ENCODE peak calls at places on chromosomes 5 and 9, in four cellular contexts. V, N, I and O are unnamed samples.

GRCh38 chr5:22852807-22853670 is at the start of gene CDH12:
- DNase-seq in V (no peak), N (no peak), I (no peak), O (no peak)

GRCh38 chr9:129549684-129550083 is 71.2 kb downstream of the C9orf50 start:
- DNase-seq in V (peak), N (no peak), I (no peak), O (peak)

GRCh38 chr9:98132806-98133631 is 14.0 kb upstream of the TRIM14 start:
- DNase-seq in V (no peak), N (no peak), I (no peak), O (no peak)

GRCh38 chr9:131639771-131640437 is 94.6 kb downstream of the PRRT1B start:
- DNase-seq in V (no peak), N (no peak), I (no peak), O (no peak)

GRCh38 chr5:110262754-110263153 is 463.7 kb downstream of the TMEM232 start:
- DNase-seq in V (no peak), N (no peak), I (no peak), O (no peak)

GRCh38 chr9:78029601-78030552 is 1.7 kb downstream of the GNAQ start:
- DNase-seq in V (peak), N (no peak), I (no peak), O (no peak)

GRCh38 chr5:175683921-175684320 is 26.1 kb downstream of the HRH2 start:
- DNase-seq in V (no peak), N (no peak), I (no peak), O (no peak)

GRCh38 chr5:163444526-163444925 is 7.1 kb downstream of the CCNG1 start:
- DNase-seq in V (no peak), N (no peak), I (no peak), O (no peak)

GRCh38 chr9:127777368-127777960 is 1.0 kb downstream of the SH2D3C start:
- DNase-seq in V (no peak), N (no peak), I (no peak), O (no peak)

GRCh38 chr9:13569706-13570423 is 290.4 kb upstream of the MPDZ start:
- DNase-seq in V (no peak), N (no peak), I (no peak), O (no peak)

GRCh38 chr9:13567833-13568232 is 288.3 kb upstream of the MPDZ start:
- DNase-seq in V (no peak), N (no peak), I (no peak), O (no peak)

GRCh38 chr9:13570521-13570974 is 291.1 kb upstream of the MPDZ start:
- DNase-seq in V (no peak), N (no peak), I (no peak), O (no peak)

GRCh38 chr9:13568446-13568845 is 289.0 kb upstream of the MPDZ start:
- DNase-seq in V (no peak), N (no peak), I (no peak), O (no peak)

GRCh38 chr9:13568851-13569618 is 289.5 kb upstream of the MPDZ start:
- DNase-seq in V (no peak), N (no peak), I (no peak), O (no peak)
- TF ChIP-seq PBX3 in V (no peak), N (no peak), I (no peak), O (no peak)

GRCh38 chr5:137300411-137301240 is 198.5 kb downstream of the SPOCK1 start:
- DNase-seq in V (no peak), N (no peak), I (no peak), O (no peak)
- TF ChIP-seq PBX3 in V (no peak), N (no peak), I (no peak), O (no peak)

GRCh38 chr5:138078006-138078643 is 5.7 kb upstream of the WNT8A start:
- DNase-seq in V (no peak), N (no peak), I (no peak), O (no peak)

GRCh38 chr5:138083702-138084101 is at the start of gene WNT8A:
- DNase-seq in V (no peak), N (no peak), I (no peak), O (no peak)

GRCh38 chr5:138077064-138077696 is 6.7 kb upstream of the WNT8A start:
- DNase-seq in V (peak), N (no peak), I (peak), O (peak)

GRCh38 chr5:138082033-138082432 is 1.8 kb upstream of the WNT8A start:
- DNase-seq in V (no peak), N (no peak), I (peak), O (no peak)
- TF ChIP-seq PBX3 in V (no peak), N (no peak), I (no peak), O (no peak)

GRCh38 chr5:71802673-71803072 is 83.6 kb downstream of the CARTPT start:
- DNase-seq in V (no peak), N (no peak), I (no peak), O (no peak)
- TF ChIP-seq PBX3 in V (no peak), N (no peak), I (no peak), O (no peak)

GRCh38 chr5:83564069-83564749 is 92.7 kb downstream of the VCAN start:
- DNase-seq in V (peak), N (no peak), I (peak), O (peak)
- TF ChIP-seq PBX3 in V (no peak), N (no peak), I (no peak), O (no peak)

DNA sequence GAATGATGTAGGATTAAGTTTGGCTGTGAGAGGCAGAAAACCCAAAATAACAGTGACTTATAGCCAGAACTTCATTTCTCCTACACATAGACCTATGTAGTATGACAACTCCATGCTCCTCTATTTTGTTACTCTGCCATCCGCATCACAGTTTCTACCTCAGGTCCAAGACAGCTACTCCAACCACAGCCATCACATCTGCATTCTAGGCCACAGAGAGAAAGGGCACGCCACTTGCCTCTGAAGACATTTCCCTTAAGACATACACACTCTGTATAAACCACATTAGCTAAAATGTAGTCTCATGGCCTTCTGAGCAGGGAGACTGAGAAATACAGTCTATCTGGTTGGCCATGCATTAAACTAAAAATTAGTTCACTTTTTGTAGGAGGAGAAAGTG is 10.0 kb downstream of the SPINK4 start:
- DNase-seq in V (no peak), N (no peak), I (no peak), O (no peak)
- TF ChIP-seq PBX3 in V (no peak), N (no peak), I (no peak), O (no peak)

GRCh38 chr5:60944904-60945759 is at the start of the genes ERCC8 and NDUFAF2:
- DNase-seq in V (peak), N (peak), I (peak), O (peak)

GRCh38 chr5:60948738-60949137 is 3.7 kb downstream of the NDUFAF2 start:
- DNase-seq in V (no peak), N (no peak), I (no peak), O (no peak)

GRCh38 chr5:60943624-60944023 is 1.2 kb downstream of the ERCC8 start:
- DNase-seq in V (no peak), N (no peak), I (no peak), O (no peak)

GRCh38 chr5:60945760-60946253 is 802 bp downstream of the NDUFAF2 start:
- DNase-seq in V (peak), N (peak), I (peak), O (peak)
- TF ChIP-seq PBX3 in V (no peak), N (no peak), I (no peak), O (no peak)